ENCODE peak calls at places on chromosomes 5 and 9, in nine cellular contexts. Z, L, P, K, X, Y, J, U and T are unnamed samples.

GRCh38 chr5:78912796-78913195 is 72.3 kb downstream of the ARSB start:
- DNase-seq in Z (no peak), L (no peak), P (no peak), K (no peak), X (no peak), Y (no peak), J (no peak), U (no peak), T (no peak)

GRCh38 chr5:163362806-163363788 is 74.3 kb upstream of the CCNG1 start:
- DNase-seq in Z (no peak), L (no peak), P (no peak), K (no peak), X (no peak), Y (no peak), J (no peak), U (no peak), T (no peak)

GRCh38 chr5:1298723-1299510 is 4.0 kb upstream of the TERT start:
- DNase-seq in Z (no peak), L (peak; percentile 28), P (peak; percentile 34), K (peak; percentile 55), X (no peak), Y (no peak), J (no peak), U (no peak), T (peak; percentile 32)

GRCh38 chr5:44697025-44697424 is 111.7 kb upstream of the MRPS30 start:
- DNase-seq in Z (no peak), L (no peak), P (no peak), K (no peak), X (no peak), Y (no peak), J (no peak), U (no peak), T (no peak)

GRCh38 chr9:127318651-127319167 is 54.1 kb downstream of the GARNL3 start:
- DNase-seq in Z (peak; percentile 40), L (no peak), P (no peak), K (no peak), X (peak; percentile 23), Y (no peak), J (no peak), U (no peak), T (no peak)

GRCh38 chr5:7881816-7882215 is 12.9 kb downstream of the MTRR start:
- DNase-seq in Z (no peak), L (no peak), P (no peak), K (no peak), X (no peak), Y (no peak), J (no peak), U (no peak), T (no peak)

GRCh38 chr5:32017638-32018429 is 156.3 kb downstream of the GOLPH3 start:
- DNase-seq in Z (peak; percentile 39), L (no peak), P (no peak), K (no peak), X (no peak), Y (no peak), J (no peak), U (no peak), T (no peak)

GRCh38 chr5:124343451-124343867 is 403.0 kb downstream of the ZNF608 start:
- DNase-seq in Z (no peak), L (no peak), P (no peak), K (no peak), X (peak; percentile 88), Y (peak; percentile 37), J (no peak), U (no peak), T (no peak)

GRCh38 chr5:116303340-116303739 is 218.5 kb downstream of the COMMD10 start:
- DNase-seq in Z (no peak), L (no peak), P (no peak), K (no peak), X (no peak), Y (no peak), J (no peak), U (no peak), T (no peak)

GRCh38 chr5:154756203-154756870 is 1.2 kb downstream of the LARP1 start:
- DNase-seq in Z (peak; percentile 39), L (peak; percentile 75), P (peak; percentile 77), K (peak; percentile 83), X (peak; percentile 31), Y (no peak), J (peak; percentile 60), U (peak; percentile 61), T (peak; percentile 74)

GRCh38 chr5:43313854-43314457 is 744 bp upstream of the HMGCS1 start:
- DNase-seq in Z (peak; percentile 14), L (no peak), P (no peak), K (no peak), X (no peak), Y (no peak), J (no peak), U (peak; percentile 30), T (no peak)

GRCh38 chr9:124373851-124374250 is 41.4 kb downstream of the PSMB7 start:
- DNase-seq in Z (no peak), L (no peak), P (no peak), K (no peak), X (no peak), Y (no peak), J (no peak), U (no peak), T (no peak)

GRCh38 chr5:99058466-99058865 is 129.7 kb upstream of the CHD1 start:
- DNase-seq in Z (no peak), L (no peak), P (no peak), K (no peak), X (no peak), Y (no peak), J (no peak), U (no peak), T (no peak)

GRCh38 chr9:131289301-131290038 is at the start of gene PLPP7:
- DNase-seq in Z (peak; percentile 90), L (peak; percentile 88), P (peak; percentile 96), K (no peak), X (no peak), Y (no peak), J (peak; percentile 44), U (no peak), T (no peak)

GRCh38 chr9:107131108-107131799 is 151.8 kb upstream of the RAD23B start:
- DNase-seq in Z (no peak), L (no peak), P (peak; percentile 60), K (no peak), X (peak; percentile 41), Y (no peak), J (no peak), U (no peak), T (no peak)

GRCh38 chr9:93125331-93125894 is 8.6 kb downstream of the NINJ1 start:
- DNase-seq in Z (no peak), L (peak; percentile 9), P (peak; percentile 25), K (peak; percentile 31), X (no peak), Y (no peak), J (peak; percentile 2), U (no peak), T (peak; percentile 24)

GRCh38 chr9:93123561-93124283 is 10.3 kb downstream of the NINJ1 start:
- DNase-seq in Z (no peak), L (peak; percentile 46), P (peak; percentile 45), K (peak; percentile 47), X (no peak), Y (no peak), J (peak; percentile 6), U (no peak), T (peak; percentile 37)

GRCh38 chr9:93122721-93123221 is 11.3 kb downstream of the NINJ1 start:
- DNase-seq in Z (no peak), L (peak; percentile 56), P (peak; percentile 50), K (peak; percentile 57), X (no peak), Y (no peak), J (peak; percentile 5), U (no peak), T (peak; percentile 43)

GRCh38 chr9:93126151-93126781 is 7.8 kb downstream of the NINJ1 start:
- DNase-seq in Z (no peak), L (peak; percentile 58), P (peak; percentile 43), K (peak; percentile 61), X (no peak), Y (no peak), J (peak; percentile 6), U (no peak), T (peak; percentile 47)

DNA sequence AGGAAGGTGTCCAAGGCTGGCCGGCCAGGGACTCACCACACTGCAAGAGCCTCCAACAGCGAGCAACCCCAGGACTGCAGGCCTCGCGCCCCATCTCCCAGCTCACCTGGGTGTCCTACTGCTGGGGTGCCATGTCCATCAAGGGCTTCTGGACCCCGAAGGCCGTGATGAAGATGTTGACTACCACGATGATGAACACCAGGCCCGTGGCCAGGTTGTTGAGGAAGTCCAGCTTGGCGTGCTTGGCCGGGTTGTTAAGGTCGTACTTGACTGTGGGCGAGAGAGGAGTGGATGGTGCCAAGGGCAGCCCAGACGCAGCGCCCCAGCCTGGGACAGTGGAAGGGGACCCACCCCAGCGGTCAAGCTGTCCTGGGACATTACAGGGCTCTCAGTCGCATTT is 9.3 kb downstream of the NINJ1 start:
- DNase-seq in Z (no peak), L (peak; percentile 33), P (peak; percentile 41), K (peak; percentile 63), X (no peak), Y (no peak), J (peak; percentile 6), U (no peak), T (peak; percentile 41)
- H3K36me3 ChIP-seq in Z (peaks cover 45% of the 10 kb centered on the region), L (peaks cover 46% of the 10 kb centered on the region), P (no peaks in the 10 kb centered on the region), K (peaks cover 28% of the 10 kb centered on the region), X (peaks cover 8% of the 10 kb centered on the region), Y (peaks cover 14% of the 10 kb centered on the region), J (peaks cover 8% of the 10 kb centered on the region), U (no peaks in the 10 kb centered on the region), T (peaks cover 46% of the 10 kb centered on the region)

GRCh38 chr9:71765693-71766092 is 2.6 kb downstream of the CEMIP2 start:
- DNase-seq in Z (no peak), L (no peak), P (no peak), K (no peak), X (peak; percentile 76), Y (no peak), J (no peak), U (peak; percentile 26), T (no peak)
- H3K4me3 ChIP-seq in Z (no peak overlapping the region), L (no peak overlapping the region), P (peak overlapping the region; percentile 83), K (peak overlapping the region; percentile 83), X (no peak overlapping the region), Y (peak overlapping the region; percentile 30), J (no peak overlapping the region), U (peak overlapping the region; percentile 82), T (peak overlapping the region; percentile 88)

DNA sequence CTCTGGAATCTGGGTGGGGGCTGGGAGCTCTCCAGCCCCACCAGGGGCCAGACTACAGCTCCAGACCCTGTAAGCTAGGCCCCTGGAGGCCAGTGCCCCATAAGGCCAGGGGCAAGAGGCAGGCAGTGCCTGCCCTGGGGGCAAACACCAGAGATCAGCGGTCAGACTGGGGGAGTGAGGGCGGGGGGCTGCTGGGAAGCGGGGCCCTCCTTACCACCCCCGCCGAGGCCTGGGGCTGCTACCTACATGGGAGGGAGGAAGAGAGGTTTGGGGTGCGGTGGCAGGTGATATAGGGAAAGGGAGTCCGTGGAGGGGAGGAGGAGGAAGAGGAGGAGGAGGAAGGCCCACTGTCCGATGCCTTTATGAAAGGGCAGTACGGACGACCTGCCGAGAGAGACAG is 12.7 kb downstream of the PRR7 start:
- DNase-seq in Z (no peak), L (peak; percentile 49), P (no peak), K (no peak), X (no peak), Y (no peak), J (no peak), U (no peak), T (no peak)
- H3K36me3 ChIP-seq in Z (peaks cover 21% of the 10 kb centered on the region), L (peaks cover 12% of the 10 kb centered on the region), P (no peaks in the 10 kb centered on the region), K (no peaks in the 10 kb centered on the region), X (no peaks in the 10 kb centered on the region), Y (peaks cover 41% of the 10 kb centered on the region), J (no peaks in the 10 kb centered on the region), U (no peaks in the 10 kb centered on the region), T (peaks cover 19% of the 10 kb centered on the region)

DNA sequence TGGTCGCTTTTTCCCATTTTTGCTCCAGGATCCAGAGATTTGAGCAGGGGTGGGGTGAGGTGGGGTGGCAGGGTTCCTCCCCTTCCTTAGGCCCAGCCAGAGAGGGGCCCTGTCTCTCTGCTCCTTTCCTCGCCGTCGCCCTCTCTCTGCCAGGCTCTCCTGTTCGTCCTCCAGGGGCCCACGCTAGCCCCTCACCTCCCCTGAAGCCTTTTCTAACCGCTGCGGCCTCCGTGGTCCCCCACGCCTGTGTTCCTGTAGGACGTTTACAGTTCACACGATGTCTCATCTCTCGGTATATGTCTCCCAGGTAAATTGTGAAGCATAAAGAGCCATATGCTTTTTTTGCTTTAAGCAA is 49.9 kb upstream of the ZNF366 start:
- DNase-seq in Z (no peak), L (no peak), P (peak; percentile 54), K (no peak), X (no peak), Y (no peak), J (no peak), U (no peak), T (no peak)
- H3K4me3 ChIP-seq in Z (peak overlapping the region; percentile 44), L (peak overlapping the region; percentile 45), P (peak overlapping the region; percentile 62), K (peak overlapping the region; percentile 51), X (no peak overlapping the region), Y (no peak overlapping the region), J (no peak overlapping the region), U (peak overlapping the region; percentile 42), T (peak overlapping the region; percentile 54)